ENCODE peak calls at places on chromosome 1, in five cellular contexts. X is A549, W is K562, D is H9, U is neural progenitor cell. M is an unnamed sample.

GRCh38 chr1:183363967-183364366 is 54.2 kb downstream of the NMNAT2 start:
- DNase-seq in X (no peak), W (no peak), D (no peak), U (no peak), M (no peak)

GRCh38 chr1:34918609-34919561 is 10.6 kb downstream of the DLGAP3 start:
- DNase-seq in X (no peak), W (peak; percentile 33), D (peak; percentile 88), U (peak; percentile 55), M (peak; percentile 88)

GRCh38 chr1:29833596-29833995 is 597.3 kb downstream of the PTPRU start:
- DNase-seq in X (no peak), W (no peak), D (no peak), U (no peak), M (no peak)

GRCh38 chr1:246001142-246001812 is 505.8 kb downstream of the SMYD3 start:
- DNase-seq in X (no peak), W (no peak), D (no peak), U (no peak), M (no peak)

GRCh38 chr1:175317795-175318194 is 125.2 kb upstream of the KIAA0040 start:
- DNase-seq in X (no peak), W (no peak), D (no peak), U (no peak), M (no peak)

GRCh38 chr1:197811769-197812168 is 36.5 kb upstream of the DENND1B start:
- DNase-seq in X (no peak), W (no peak), D (no peak), U (no peak), M (no peak)

GRCh38 chr1:97875996-97876395 is 44.8 kb downstream of the DPYD start:
- DNase-seq in X (no peak), W (no peak), D (no peak), U (no peak), M (no peak)

GRCh38 chr1:235913311-235913710 is 46.6 kb upstream of the LYST start:
- DNase-seq in X (no peak), W (no peak), D (no peak), U (no peak), M (no peak)

GRCh38 chr1:195806060-195806459 is 802.2 kb downstream of the KCNT2 start:
- DNase-seq in X (no peak), W (no peak), D (no peak), U (no peak), M (no peak)

GRCh38 chr1:184866991-184867788 is 107.1 kb downstream of the NIBAN1 start:
- DNase-seq in X (no peak), W (no peak), D (no peak), U (no peak), M (no peak)

GRCh38 chr1:116910379-116911165 is 856 bp downstream of the PTGFRN start:
- DNase-seq in X (peak; percentile 12), W (peak; percentile 58), D (peak; percentile 55), U (peak; percentile 48), M (no peak)

GRCh38 chr1:203545032-203545816 is 51.3 kb downstream of the OPTC start:
- DNase-seq in X (no peak), W (no peak), D (no peak), U (no peak), M (no peak)

GRCh38 chr1:39609618-39610331 is 29.7 kb downstream of the HEYL start:
- DNase-seq in X (peak; percentile 57), W (peak; percentile 72), D (peak; percentile 93), U (peak; percentile 86), M (peak; percentile 87)

GRCh38 chr1:83816836-83817235 is 182.1 kb downstream of the TTLL7 start:
- DNase-seq in X (no peak), W (no peak), D (no peak), U (no peak), M (no peak)

GRCh38 chr1:116874622-116875277 is 35.0 kb upstream of the PTGFRN start:
- DNase-seq in X (no peak), W (no peak), D (no peak), U (no peak), M (no peak)

GRCh38 chr1:66546045-66546810 is 12.3 kb downstream of the SGIP1 start:
- DNase-seq in X (no peak), W (no peak), D (no peak), U (no peak), M (peak; percentile 9)

GRCh38 chr1:117846674-117847425 is 82.6 kb downstream of the GDAP2 start:
- DNase-seq in X (no peak), W (no peak), D (no peak), U (no peak), M (no peak)

GRCh38 chr1:53629101-53629691 is 109.8 kb downstream of the GLIS1 start:
- DNase-seq in X (no peak), W (no peak), D (peak; percentile 14), U (no peak), M (no peak)

GRCh38 chr1:50978144-50978851 is 8.3 kb downstream of the CDKN2C start:
- DNase-seq in X (no peak), W (peak; percentile 86), D (peak; percentile 90), U (peak; percentile 87), M (peak; percentile 74)

GRCh38 chr1:15714438-15715136 is 21.5 kb upstream of the SLC25A34 start:
- DNase-seq in X (no peak), W (no peak), D (no peak), U (no peak), M (no peak)

GRCh38 chr1:234886081-234886874 is 242.4 kb downstream of the TOMM20 start:
- DNase-seq in X (no peak), W (no peak), D (no peak), U (no peak), M (no peak)

GRCh38 chr1:61079276-61079897 is 3.0 kb upstream of the NFIA start:
- DNase-seq in X (no peak), W (peak; percentile 71), D (no peak), U (no peak), M (no peak)

GRCh38 chr1:229110986-229111385 is 159.9 kb upstream of the RAB4A start:
- DNase-seq in X (no peak), W (no peak), D (no peak), U (no peak), M (no peak)
- H3K4me2 ChIP-seq in X (no peak overlapping the region), W (no peak overlapping the region), D (no peak overlapping the region), U (no peak overlapping the region), M (no peak overlapping the region)

DNA sequence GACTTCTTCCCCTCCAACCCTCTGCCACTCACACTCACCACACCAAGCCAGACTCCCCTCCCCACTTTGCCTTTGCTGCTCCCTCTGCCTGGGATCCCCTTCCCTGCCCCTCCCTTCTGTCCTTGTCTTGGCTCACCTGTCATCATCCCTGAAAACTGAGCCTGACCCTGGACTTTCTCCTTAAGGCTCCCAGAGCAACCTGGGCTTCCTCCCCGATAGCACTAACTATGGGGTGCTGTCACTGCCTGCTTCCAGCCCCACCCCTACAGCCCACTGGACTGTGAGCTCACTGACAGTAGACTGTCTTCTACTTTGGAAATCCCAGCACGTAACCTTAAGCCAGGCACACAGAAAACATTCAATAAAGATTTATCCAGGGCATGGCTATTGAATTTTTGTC is 9.5 kb upstream of the CSF1 start:
- DNase-seq in X (no peak), W (no peak), D (no peak), U (no peak), M (no peak)
- H3K4me1 ChIP-seq in X (peaks cover 13% of the 10 kb centered on the region), W (peaks cover 53% of the 10 kb centered on the region), D (no peaks in the 10 kb centered on the region), U (peaks cover 10% of the 10 kb centered on the region), M (peaks cover 2% of the 10 kb centered on the region)

GRCh38 chr1:49293016-49293415 is 516.3 kb upstream of the BEND5 start:
- DNase-seq in X (no peak), W (no peak), D (no peak), U (no peak), M (no peak)
- H3K9me3 ChIP-seq in X (no peaks in the 10 kb centered on the region), W (peaks cover 5% of the 10 kb centered on the region), D (peaks cover 68% of the 10 kb centered on the region), U (peaks cover 19% of the 10 kb centered on the region), M (no peaks in the 10 kb centered on the region)

GRCh38 chr1:247500725-247501348 is 35.4 kb downstream of the OR2C3 start:
- DNase-seq in X (no peak), W (no peak), D (no peak), U (no peak), M (no peak)
- H3K4me2 ChIP-seq in X (no peak overlapping the region), W (no peak overlapping the region), D (no peak overlapping the region), U (no peak overlapping the region), M (no peak overlapping the region)

GRCh38 chr1:93638307-93638847 is 43.3 kb downstream of the BCAR3 start:
- DNase-seq in X (no peak), W (no peak), D (no peak), U (no peak), M (no peak)
- H3K4me1 ChIP-seq in X (peaks cover 28% of the 10 kb centered on the region), W (no peaks in the 10 kb centered on the region), D (peaks cover 18% of the 10 kb centered on the region), U (peaks cover 38% of the 10 kb centered on the region), M (peaks cover 22% of the 10 kb centered on the region)

M was measured in Karpas-422.